ENCODE peak calls at places on chromosomes 11 and 22, in eight cellular contexts. U is endothelial cell of umbilical vein, N is K562, C is A549, A is H1, F is HCT116, Z is SK-N-SH, B is GM12878. T is an unnamed sample.

GRCh38 chr11:46437106-46437689 is 45.6 kb upstream of the CHRM4 start:
- DNase-seq in U (peak), N (no peak), C (no peak), A (no peak), F (no peak), Z (no peak), B (peak), T (no peak)

GRCh38 chr22:20388200-20388599 is 5.8 kb upstream of the ZNF74 start:
- DNase-seq in U (no peak), N (peak), C (no peak), A (no peak), F (no peak), Z (no peak), B (no peak), T (no peak)

GRCh38 chr22:20211997-20212753 is 55.9 kb downstream of the RTN4R start:
- DNase-seq in U (no peak), N (peak), C (no peak), A (no peak), F (peak), Z (peak), B (no peak), T (no peak)

GRCh38 chr11:47106839-47107520 is 69.7 kb downstream of the ARFGAP2 start:
- DNase-seq in U (no peak), N (no peak), C (no peak), A (no peak), F (no peak), Z (no peak), B (no peak), T (no peak)

GRCh38 chr22:27848005-27848404 is 46.4 kb upstream of the MN1 start:
- DNase-seq in U (no peak), N (no peak), C (no peak), A (no peak), F (no peak), Z (no peak), B (no peak), T (no peak)

GRCh38 chr22:24141586-24141985 is 39.7 kb upstream of the SUSD2 start:
- DNase-seq in U (no peak), N (no peak), C (no peak), A (no peak), F (no peak), Z (no peak), B (no peak), T (no peak)

GRCh38 chr22:50613291-50613981 is 12.8 kb downstream of the MAPK8IP2 start:
- DNase-seq in U (no peak), N (peak), C (no peak), A (peak), F (peak), Z (peak), B (no peak), T (no peak)

GRCh38 chr11:128814856-128815705 is 52.0 kb downstream of the KCNJ1 start:
- DNase-seq in U (no peak), N (no peak), C (no peak), A (peak), F (no peak), Z (peak), B (no peak), T (peak)

GRCh38 chr11:7381937-7382336 is 103.4 kb upstream of the OLFML1 start:
- DNase-seq in U (no peak), N (no peak), C (no peak), A (no peak), F (no peak), Z (no peak), B (no peak), T (no peak)

GRCh38 chr22:20563941-20564371 is 56.5 kb downstream of the MED15 start:
- DNase-seq in U (no peak), N (no peak), C (no peak), A (no peak), F (no peak), Z (no peak), B (no peak), T (no peak)

GRCh38 chr11:123487157-123487744 is 57.2 kb downstream of the GRAMD1B start:
- DNase-seq in U (no peak), N (no peak), C (no peak), A (no peak), F (no peak), Z (no peak), B (no peak), T (no peak)

GRCh38 chr11:107590460-107591097 is 368 bp upstream of the ELMOD1 start:
- DNase-seq in U (no peak), N (no peak), C (peak), A (no peak), F (no peak), Z (no peak), B (no peak), T (no peak)

GRCh38 chr22:47628477-47629272 is 866.2 kb downstream of the TBC1D22A start:
- DNase-seq in U (no peak), N (no peak), C (no peak), A (no peak), F (no peak), Z (no peak), B (no peak), T (no peak)

GRCh38 chr11:19200410-19201201 is 1.2 kb downstream of the CSRP3 start:
- DNase-seq in U (peak), N (no peak), C (no peak), A (no peak), F (no peak), Z (no peak), B (no peak), T (no peak)

GRCh38 chr22:47129902-47130301 is 367.5 kb downstream of the TBC1D22A start:
- DNase-seq in U (no peak), N (peak), C (no peak), A (no peak), F (peak), Z (no peak), B (no peak), T (peak)

GRCh38 chr22:47406896-47407295 is 644.4 kb downstream of the TBC1D22A start:
- DNase-seq in U (no peak), N (no peak), C (no peak), A (no peak), F (no peak), Z (no peak), B (no peak), T (no peak)

GRCh38 chr22:41222846-41223507 is 17.8 kb downstream of the CHADL start:
- DNase-seq in U (no peak), N (no peak), C (no peak), A (no peak), F (no peak), Z (no peak), B (no peak), T (no peak)

GRCh38 chr11:40255457-40255856 is 1204.0 kb downstream of the LRRC4C start:
- DNase-seq in U (no peak), N (no peak), C (no peak), A (no peak), F (no peak), Z (no peak), B (no peak), T (no peak)

GRCh38 chr11:8911040-8911823 is at the start of gene AKIP1:
- DNase-seq in U (peak), N (peak), C (peak), A (peak), F (peak), Z (peak), B (peak), T (peak)

GRCh38 chr11:8914661-8915018 is 3.7 kb downstream of the AKIP1 start:
- DNase-seq in U (no peak), N (no peak), C (no peak), A (no peak), F (no peak), Z (no peak), B (no peak), T (no peak)

GRCh38 chr11:8910662-8911039 is 338 bp upstream of the AKIP1 start:
- DNase-seq in U (peak), N (no peak), C (no peak), A (no peak), F (no peak), Z (no peak), B (no peak), T (no peak)

GRCh38 chr11:8917157-8917820 is 6.3 kb downstream of the AKIP1 start:
- DNase-seq in U (peak), N (no peak), C (no peak), A (no peak), F (no peak), Z (no peak), B (no peak), T (no peak)

DNA sequence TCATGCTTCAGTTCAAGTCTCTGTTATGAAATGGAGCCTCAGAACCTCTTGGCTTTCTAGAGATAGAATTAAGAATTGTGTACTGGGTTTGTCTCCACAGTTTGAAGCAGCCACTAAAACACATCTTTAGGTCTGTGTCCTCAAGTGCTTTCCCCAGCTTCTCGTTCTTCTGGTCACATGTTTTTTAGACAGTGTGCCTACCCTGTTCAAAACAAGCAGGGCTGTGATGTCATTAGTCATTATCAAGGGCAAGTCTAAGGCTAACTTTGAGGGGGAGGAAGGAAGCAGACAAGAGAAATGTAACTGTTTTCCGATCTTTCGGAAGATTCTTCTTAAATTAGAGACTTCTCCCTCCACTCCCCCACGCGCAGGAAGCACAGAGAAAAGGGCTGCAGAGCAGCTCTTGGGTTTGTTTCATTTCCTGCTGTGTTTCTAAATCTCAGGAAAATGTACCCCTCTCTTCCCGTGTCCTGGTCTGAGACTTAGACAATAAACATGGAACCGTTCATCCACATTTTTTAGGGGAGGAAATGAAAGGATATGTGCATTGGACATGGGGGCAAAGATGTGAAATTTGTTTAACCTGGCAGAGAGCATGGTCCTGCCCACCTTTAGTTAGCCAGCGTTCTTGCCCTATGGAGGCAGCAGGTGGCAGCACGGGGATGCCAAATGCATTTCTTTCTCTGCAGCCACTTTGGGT is 3.1 kb downstream of the AKIP1 start:
- DNase-seq in U (peak), N (peak), C (peak), A (peak), F (no peak), Z (peak), B (no peak), T (peak)
- H3K4me3 ChIP-seq in U (peak), N (no peak), C (no peak), A (no peak), F (no peak), Z (no peak), B (peak), T (peak)

GRCh38 chr11:67345949-67346819 is 7.2 kb downstream of the POLD4 start:
- DNase-seq in U (peak), N (peak), C (peak), A (no peak), F (peak), Z (peak), B (peak), T (peak)
- TF ChIP-seq MAX in U (no peak), N (no peak), C (peak), A (no peak), F (no peak), Z (no peak), B (no peak), T (no peak)

DNA sequence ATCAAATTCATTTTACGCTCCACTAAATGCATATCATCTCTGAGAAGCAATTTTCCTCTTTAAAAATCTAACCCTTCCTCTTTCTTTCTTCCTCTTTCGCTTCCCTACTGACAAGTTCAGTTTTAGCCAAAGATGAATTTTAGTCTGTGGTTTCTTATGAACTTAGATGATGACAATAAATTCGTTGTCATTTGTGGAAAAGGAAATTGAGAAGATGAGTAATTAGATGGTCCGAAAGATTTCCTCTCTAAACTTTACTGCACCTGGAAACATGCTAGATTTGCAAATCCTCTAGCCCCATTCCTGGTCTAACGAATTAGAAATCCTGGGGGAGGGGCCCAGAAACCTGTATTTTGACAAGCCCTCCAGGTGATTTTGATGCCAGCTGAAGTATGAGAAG is 855.4 kb upstream of the CHORDC1 start:
- DNase-seq in U (no peak), N (no peak), C (no peak), A (no peak), F (no peak), Z (no peak), B (no peak), T (peak)
- H3K4me3 ChIP-seq in U (no peak), N (no peak), C (no peak), A (no peak), F (no peak), Z (no peak), B (no peak), T (no peak)

GRCh38 chr11:78025378-78025777 is 2.3 kb upstream of the KCTD14 start:
- DNase-seq in U (no peak), N (no peak), C (no peak), A (no peak), F (no peak), Z (no peak), B (no peak), T (no peak)

GRCh38 chr11:78023426-78023825 is 350 bp upstream of the KCTD14 start:
- DNase-seq in U (no peak), N (no peak), C (no peak), A (no peak), F (no peak), Z (no peak), B (no peak), T (no peak)

GRCh38 chr11:78019808-78020207 is 3.3 kb downstream of the KCTD14 start:
- DNase-seq in U (no peak), N (no peak), C (no peak), A (no peak), F (no peak), Z (no peak), B (no peak), T (no peak)

GRCh38 chr11:78020248-78020647 is 2.8 kb downstream of the KCTD14 start:
- DNase-seq in U (no peak), N (no peak), C (no peak), A (no peak), F (no peak), Z (peak), B (no peak), T (no peak)

DNA sequence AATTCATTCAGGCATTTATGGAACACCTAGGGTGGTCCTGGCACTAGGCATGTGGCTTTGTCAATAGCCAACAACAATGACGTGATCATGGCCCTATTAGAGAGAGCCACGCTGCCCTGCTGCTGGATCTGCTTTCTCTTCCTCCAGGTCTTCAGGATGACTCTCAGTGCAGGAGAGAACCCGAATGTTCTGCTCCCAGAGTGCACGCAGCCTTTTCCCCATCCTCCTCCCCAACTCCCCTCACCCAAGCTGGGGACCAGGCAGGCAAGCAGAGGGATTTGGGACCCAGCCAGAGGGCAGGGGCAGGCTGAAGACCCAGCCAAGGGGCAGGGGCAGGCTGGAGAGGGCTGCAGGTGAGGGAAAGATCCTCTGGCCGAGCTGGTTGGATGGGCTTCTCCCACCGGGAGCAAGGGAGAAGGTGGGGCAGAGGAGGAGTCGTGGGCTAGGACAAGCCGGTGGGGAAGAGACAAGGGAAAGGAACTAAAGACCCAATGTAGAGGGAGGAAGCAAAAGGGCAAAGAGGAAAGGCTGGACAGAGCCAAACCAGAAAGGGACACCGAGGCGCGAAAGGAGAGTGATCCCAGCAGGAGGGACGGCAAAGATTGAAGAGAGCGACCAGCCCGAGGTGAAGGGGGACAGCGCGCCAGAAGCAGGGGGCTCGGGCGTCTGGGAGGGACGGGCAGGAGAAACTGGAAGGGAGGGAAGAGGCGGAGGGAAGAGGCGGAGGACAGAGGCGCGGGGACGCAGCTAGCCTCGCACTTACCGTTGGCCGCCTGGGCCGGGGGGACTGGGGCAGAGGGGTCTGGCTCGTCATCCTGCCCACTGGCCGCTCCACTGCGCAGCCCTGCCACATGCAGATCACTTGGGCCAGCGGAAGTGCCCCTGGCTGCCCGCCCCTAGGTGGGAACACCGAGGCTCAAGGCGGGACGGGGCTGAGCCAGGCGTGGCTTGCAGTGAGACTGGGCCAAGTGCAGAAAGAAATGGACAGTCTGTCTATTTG is at the start of gene KCTD14:
- DNase-seq in U (no peak), N (no peak), C (no peak), A (peak), F (no peak), Z (peak), B (no peak), T (no peak)
- TF ChIP-seq MAX in U (no peak), N (no peak), C (peak), A (peak), F (peak), Z (no peak), B (no peak), T (no peak)

DNA sequence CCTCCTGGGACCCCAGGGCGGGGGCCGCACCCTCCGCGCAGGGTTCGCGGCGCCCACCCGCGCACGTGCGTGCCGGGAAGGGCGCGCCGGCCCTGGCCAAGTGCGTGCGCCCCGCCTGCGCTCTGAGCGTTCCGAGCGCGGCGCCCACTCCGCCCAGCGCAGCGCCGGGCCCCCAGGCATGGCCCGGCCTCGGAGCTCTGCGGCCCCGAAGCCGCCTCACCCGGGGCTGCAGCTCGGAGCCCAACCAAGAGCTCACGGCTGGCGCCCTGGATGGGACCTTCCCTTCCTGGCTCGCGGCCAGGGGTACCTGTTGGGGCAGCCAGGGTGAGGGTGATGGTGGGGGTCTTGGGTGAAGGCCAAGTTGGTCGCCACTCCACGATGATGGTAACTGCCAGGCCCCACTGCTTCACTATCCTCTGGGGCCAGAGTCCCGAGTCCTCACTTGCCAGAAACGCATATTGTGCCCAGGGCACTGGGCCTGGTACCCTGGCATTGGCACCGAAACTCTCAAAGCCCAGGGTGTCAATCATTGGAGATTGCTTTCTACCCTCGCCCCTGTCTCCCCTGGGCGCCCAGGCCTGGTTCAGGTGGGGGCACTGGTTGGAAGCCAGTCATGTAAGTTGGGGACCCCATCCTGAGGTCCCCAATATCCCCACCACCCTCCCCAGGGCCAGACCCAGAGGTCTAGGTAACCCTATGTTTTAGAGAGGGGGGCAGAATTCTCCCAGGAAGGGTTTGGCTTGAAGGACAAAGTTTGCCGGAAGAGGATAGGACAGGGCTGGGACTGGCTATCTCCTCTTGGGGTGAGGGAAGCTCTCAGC is 889 bp downstream of the ANO1 start:
- DNase-seq in U (no peak), N (no peak), C (no peak), A (peak), F (no peak), Z (peak), B (no peak), T (no peak)
- H3K4me3 ChIP-seq in U (no peak), N (no peak), C (peak), A (peak), F (peak), Z (no peak), B (no peak), T (no peak)

GRCh38 chr11:17736921-17737817 is 2.6 kb downstream of the KCNC1 start:
- DNase-seq in U (no peak), N (no peak), C (no peak), A (no peak), F (no peak), Z (no peak), B (no peak), T (peak)

GRCh38 chr11:17735823-17736772 is 1.5 kb downstream of the KCNC1 start:
- DNase-seq in U (no peak), N (no peak), C (no peak), A (peak), F (no peak), Z (peak), B (no peak), T (no peak)

GRCh38 chr11:17740649-17741235 is 6.2 kb downstream of the KCNC1 start:
- DNase-seq in U (no peak), N (no peak), C (no peak), A (no peak), F (no peak), Z (no peak), B (no peak), T (no peak)

GRCh38 chr11:17739945-17740338 is 5.4 kb downstream of the KCNC1 start:
- DNase-seq in U (no peak), N (no peak), C (no peak), A (no peak), F (no peak), Z (no peak), B (no peak), T (no peak)

DNA sequence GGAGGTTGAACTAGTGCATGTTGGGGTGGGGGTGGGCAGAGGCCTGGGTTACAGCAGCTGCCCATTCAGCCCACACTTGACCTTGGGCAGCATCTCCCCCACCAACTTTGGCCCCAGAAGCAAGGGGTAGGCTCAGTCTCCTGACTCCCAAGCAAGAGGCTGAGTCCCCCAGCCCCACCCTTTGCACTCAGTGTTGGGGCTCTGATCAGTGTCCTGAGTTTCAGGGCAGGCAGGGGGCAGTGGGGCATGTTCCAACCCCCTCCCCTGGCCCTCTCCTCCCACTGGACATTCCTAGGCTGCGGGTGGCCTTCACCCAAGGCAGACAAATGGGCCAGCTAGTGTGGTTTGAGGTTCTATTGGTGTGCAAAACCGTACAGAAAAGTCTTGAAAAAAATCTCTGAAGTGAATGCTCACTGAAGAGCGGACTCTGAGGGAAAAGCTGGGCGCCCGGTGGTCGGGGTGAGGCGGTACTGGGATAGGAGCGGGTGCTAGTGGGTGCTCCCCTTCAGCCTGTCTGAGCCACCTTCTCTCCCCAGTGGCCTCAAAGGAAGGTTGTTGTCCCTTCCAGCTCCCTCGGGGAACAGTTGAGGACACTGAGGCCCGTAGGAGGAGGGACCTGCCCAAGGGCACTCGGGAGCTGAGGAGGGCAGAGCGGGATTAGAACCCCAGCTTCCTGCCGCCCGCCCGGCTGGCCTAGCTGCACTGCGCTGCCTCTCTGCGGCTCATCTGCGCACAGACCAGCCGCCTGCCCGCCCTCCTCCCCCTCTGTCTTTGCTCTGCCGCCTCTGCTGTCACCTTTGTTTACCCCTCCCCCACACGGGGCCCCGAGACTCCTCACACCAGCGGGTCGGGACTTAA is 4.0 kb downstream of the KCNC1 start:
- DNase-seq in U (no peak), N (peak), C (no peak), A (peak), F (no peak), Z (no peak), B (no peak), T (no peak)
- TF ChIP-seq MAX in U (no peak), N (no peak), C (no peak), A (no peak), F (no peak), Z (no peak), B (no peak), T (no peak)

T was measured in NB4.